ENCODE peak calls at places on chromosome 7, in four cellular contexts. One of them, this sample, is unnamed.

GRCh38 chr7:155222578-155222977 is 75.1 kb upstream of the INSIG1 start:
- DNase-seq in SK-N-SH: no peak
- DNase-seq in sigmoid colon: peak; percentile 41
- DNase-seq in esophagus muscularis mucosa: no peak
- DNase-seq in this sample: no peak

GRCh38 chr7:82443801-82444219 is 233 bp upstream of the CACNA2D1 start:
- DNase-seq in SK-N-SH: peak; percentile 97
- DNase-seq in esophagus muscularis mucosa: peak; percentile 94
- DNase-seq in sigmoid colon: peak; percentile 96
- DNase-seq in this sample: peak; percentile 83

GRCh38 chr7:66500087-66500486 is 128.6 kb upstream of the KCTD7 start:
- DNase-seq in sigmoid colon: peak; percentile 32
- DNase-seq in SK-N-SH: no peak
- DNase-seq in esophagus muscularis mucosa: no peak
- DNase-seq in this sample: no peak

GRCh38 chr7:80124870-80125269 is 9.8 kb upstream of the GNAI1 start:
- DNase-seq in SK-N-SH: no peak
- DNase-seq in sigmoid colon: no peak
- DNase-seq in esophagus muscularis mucosa: no peak
- DNase-seq in this sample: no peak

GRCh38 chr7:116271980-116272886 is 61.9 kb downstream of the TES start:
- DNase-seq in SK-N-SH: peak; percentile 7
- DNase-seq in esophagus muscularis mucosa: no peak
- DNase-seq in sigmoid colon: peak; percentile 90
- DNase-seq in this sample: peak; percentile 64

GRCh38 chr7:27492224-27492623 is 170.5 kb downstream of the HIBADH start:
- DNase-seq in sigmoid colon: no peak
- DNase-seq in esophagus muscularis mucosa: no peak
- DNase-seq in SK-N-SH: no peak
- DNase-seq in this sample: no peak

GRCh38 chr7:27953361-27953760 is 213.4 kb downstream of the TAX1BP1 start:
- DNase-seq in esophagus muscularis mucosa: peak; percentile 60
- DNase-seq in SK-N-SH: no peak
- DNase-seq in sigmoid colon: no peak
- DNase-seq in this sample: no peak

GRCh38 chr7:50273301-50273700 is 31.2 kb upstream of the IKZF1 start:
- DNase-seq in SK-N-SH: no peak
- DNase-seq in sigmoid colon: no peak
- DNase-seq in esophagus muscularis mucosa: no peak
- DNase-seq in this sample: no peak

GRCh38 chr7:1512781-1513656 is 8.8 kb upstream of the INTS1 start:
- DNase-seq in sigmoid colon: peak; percentile 78
- DNase-seq in esophagus muscularis mucosa: no peak
- DNase-seq in SK-N-SH: no peak
- DNase-seq in this sample: no peak

GRCh38 chr7:12888727-12889126 is 201.3 kb downstream of the ARL4A start:
- DNase-seq in sigmoid colon: no peak
- DNase-seq in SK-N-SH: no peak
- DNase-seq in esophagus muscularis mucosa: no peak
- DNase-seq in this sample: no peak

GRCh38 chr7:26653430-26653911 is 210.9 kb downstream of the SKAP2 start:
- DNase-seq in esophagus muscularis mucosa: no peak
- DNase-seq in SK-N-SH: no peak
- DNase-seq in sigmoid colon: no peak
- DNase-seq in this sample: no peak

GRCh38 chr7:127809285-127809702 is 157.3 kb downstream of the SND1 start:
- DNase-seq in esophagus muscularis mucosa: no peak
- DNase-seq in SK-N-SH: peak; percentile 54
- DNase-seq in sigmoid colon: no peak
- DNase-seq in this sample: no peak

GRCh38 chr7:43513236-43513635 is 69.7 kb upstream of the STK17A start:
- DNase-seq in esophagus muscularis mucosa: no peak
- DNase-seq in sigmoid colon: no peak
- DNase-seq in SK-N-SH: no peak
- DNase-seq in this sample: no peak

GRCh38 chr7:85030893-85031292 is 156.0 kb downstream of the SEMA3D start:
- DNase-seq in esophagus muscularis mucosa: no peak
- DNase-seq in SK-N-SH: peak; percentile 1
- DNase-seq in sigmoid colon: no peak
- DNase-seq in this sample: no peak

GRCh38 chr7:79953130-79953529 is 181.5 kb upstream of the GNAI1 start:
- DNase-seq in esophagus muscularis mucosa: no peak
- DNase-seq in SK-N-SH: peak; percentile 12
- DNase-seq in sigmoid colon: no peak
- DNase-seq in this sample: no peak

GRCh38 chr7:69438584-69438983 is 159.7 kb upstream of the AUTS2 start:
- DNase-seq in SK-N-SH: no peak
- DNase-seq in sigmoid colon: no peak
- DNase-seq in esophagus muscularis mucosa: no peak
- DNase-seq in this sample: no peak

GRCh38 chr7:90455163-90456030 is 14.0 kb upstream of the PTTG1IP2 start:
- DNase-seq in esophagus muscularis mucosa: no peak
- DNase-seq in sigmoid colon: no peak
- DNase-seq in SK-N-SH: peak; percentile 61
- DNase-seq in this sample: peak; percentile 24

GRCh38 chr7:100152404-100152803 is 3.7 kb downstream of the LAMTOR4 start:
- DNase-seq in esophagus muscularis mucosa: no peak
- DNase-seq in sigmoid colon: no peak
- DNase-seq in SK-N-SH: no peak
- DNase-seq in this sample: no peak
- TF ChIP-seq CTCF in esophagus muscularis mucosa: no peak
- TF ChIP-seq CTCF in sigmoid colon: no peak
- TF ChIP-seq CTCF in SK-N-SH: no peak
- TF ChIP-seq CTCF in this sample: no peak

GRCh38 chr7:148277042-148277660 is 313.4 kb upstream of the C7orf33 start:
- DNase-seq in sigmoid colon: no peak
- DNase-seq in esophagus muscularis mucosa: peak; percentile 75
- DNase-seq in SK-N-SH: no peak
- DNase-seq in this sample: no peak

GRCh38 chr7:148275359-148275890 is 315.1 kb upstream of the C7orf33 start:
- DNase-seq in sigmoid colon: no peak
- DNase-seq in SK-N-SH: no peak
- DNase-seq in esophagus muscularis mucosa: peak; percentile 74
- DNase-seq in this sample: no peak

GRCh38 chr7:148274118-148274517 is 316.4 kb upstream of the C7orf33 start:
- DNase-seq in SK-N-SH: no peak
- DNase-seq in sigmoid colon: no peak
- DNase-seq in esophagus muscularis mucosa: no peak
- DNase-seq in this sample: no peak

GRCh38 chr7:148270576-148270975 is 320.0 kb upstream of the C7orf33 start:
- DNase-seq in esophagus muscularis mucosa: no peak
- DNase-seq in sigmoid colon: no peak
- DNase-seq in SK-N-SH: no peak
- DNase-seq in this sample: no peak

DNA sequence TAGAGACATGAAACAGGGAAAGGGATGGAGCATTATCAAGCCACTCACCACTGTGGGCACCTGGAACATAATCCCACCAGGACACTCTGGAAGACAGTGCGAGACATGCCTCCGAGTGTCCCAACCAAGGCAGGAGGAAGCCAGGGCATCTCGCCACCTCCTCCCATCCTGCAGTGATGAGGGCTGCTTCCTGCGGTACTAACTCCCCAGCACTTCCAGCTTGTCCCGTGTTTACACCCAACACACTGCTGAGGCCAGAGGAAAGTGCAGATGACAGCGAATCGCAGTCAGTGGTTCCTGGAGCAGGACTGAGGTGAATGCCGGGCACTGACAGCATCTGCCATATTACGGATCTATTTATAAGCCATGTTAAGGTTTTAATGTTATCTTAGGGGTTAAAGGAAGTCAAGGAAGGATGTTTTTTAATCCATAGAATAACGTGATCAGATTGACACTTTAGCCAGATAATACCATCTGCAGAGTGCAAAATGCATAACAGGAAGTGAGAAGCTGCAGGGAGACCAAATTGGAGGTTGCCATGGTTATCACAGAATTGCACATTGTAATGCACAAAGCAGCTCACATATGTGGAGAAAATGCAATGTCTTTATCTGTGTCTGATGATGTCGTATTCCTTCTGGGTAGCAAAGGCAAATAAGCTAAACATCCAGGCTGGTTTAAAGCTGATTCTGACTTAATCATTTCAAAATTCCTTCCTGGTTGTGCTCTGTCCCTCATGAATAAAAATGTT is 314.1 kb upstream of the C7orf33 start:
- DNase-seq in esophagus muscularis mucosa: peak; percentile 87
- DNase-seq in SK-N-SH: no peak
- DNase-seq in sigmoid colon: no peak
- DNase-seq in this sample: no peak
- TF ChIP-seq POLR2AphosphoS5 in esophagus muscularis mucosa: no peak
- TF ChIP-seq POLR2AphosphoS5 in SK-N-SH: no peak
- TF ChIP-seq POLR2AphosphoS5 in sigmoid colon: no peak
- TF ChIP-seq POLR2AphosphoS5 in this sample: no peak

DNA sequence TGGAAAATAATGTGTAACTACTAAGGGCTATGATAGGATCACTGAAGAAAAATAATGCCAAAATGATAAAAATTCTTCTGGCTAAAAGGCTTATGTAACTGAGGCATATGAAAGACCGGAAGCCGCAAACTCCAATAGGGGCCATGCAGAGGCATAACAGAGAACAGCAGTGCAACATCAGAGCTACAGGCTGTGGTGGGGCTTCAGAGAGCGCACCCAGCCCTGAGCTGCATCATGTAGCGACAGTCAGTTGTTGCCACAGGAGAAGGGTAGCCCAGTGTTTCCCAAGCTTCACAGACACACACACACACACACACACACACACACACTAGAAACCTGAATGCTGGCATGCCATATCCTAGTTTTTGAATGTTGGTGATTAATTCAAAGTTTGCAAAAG is 9.3 kb downstream of the LLCFC1 start:
- DNase-seq in sigmoid colon: no peak
- DNase-seq in SK-N-SH: no peak
- DNase-seq in esophagus muscularis mucosa: no peak
- DNase-seq in this sample: no peak
- H3K4me1 ChIP-seq in sigmoid colon: no peaks in the 10 kb centered on the region
- H3K4me1 ChIP-seq in SK-N-SH: no peaks in the 10 kb centered on the region
- H3K4me1 ChIP-seq in esophagus muscularis mucosa: no peaks in the 10 kb centered on the region
- H3K4me1 ChIP-seq in this sample: no peaks in the 10 kb centered on the region

DNA sequence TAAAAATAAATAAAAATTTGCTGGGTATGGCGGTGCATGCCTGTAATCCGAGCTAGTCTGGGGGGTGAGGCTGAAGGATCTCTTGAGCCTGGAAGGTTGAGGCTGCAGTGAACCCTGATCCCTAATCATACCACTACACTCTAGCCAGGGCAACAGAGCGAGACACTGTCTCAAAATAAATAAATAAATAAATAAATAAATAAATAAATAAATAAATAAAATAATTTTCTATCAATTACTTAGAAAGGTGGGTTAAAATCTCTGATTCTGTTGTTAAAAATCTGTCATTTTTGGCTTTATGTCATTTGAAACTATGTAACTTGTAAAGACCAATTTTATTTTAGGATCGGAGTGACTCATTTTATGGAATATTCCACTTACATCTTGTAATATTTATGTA is 958.6 kb downstream of the NXPH1 start:
- DNase-seq in SK-N-SH: no peak
- DNase-seq in sigmoid colon: no peak
- DNase-seq in esophagus muscularis mucosa: no peak
- DNase-seq in this sample: no peak
- TF ChIP-seq CTCF in SK-N-SH: no peak
- TF ChIP-seq CTCF in sigmoid colon: no peak
- TF ChIP-seq CTCF in esophagus muscularis mucosa: no peak
- TF ChIP-seq CTCF in this sample: no peak

GRCh38 chr7:75796420-75796819 is 17.2 kb downstream of the CCL24 start:
- DNase-seq in esophagus muscularis mucosa: no peak
- DNase-seq in sigmoid colon: no peak
- DNase-seq in SK-N-SH: no peak
- DNase-seq in this sample: no peak

GRCh38 chr7:75793676-75794075 is 19.9 kb downstream of the CCL24 start:
- DNase-seq in sigmoid colon: no peak
- DNase-seq in SK-N-SH: no peak
- DNase-seq in esophagus muscularis mucosa: no peak
- DNase-seq in this sample: no peak

GRCh38 chr7:75798770-75799169 is 14.8 kb downstream of the CCL24 start:
- DNase-seq in esophagus muscularis mucosa: no peak
- DNase-seq in sigmoid colon: no peak
- DNase-seq in SK-N-SH: no peak
- DNase-seq in this sample: no peak

DNA sequence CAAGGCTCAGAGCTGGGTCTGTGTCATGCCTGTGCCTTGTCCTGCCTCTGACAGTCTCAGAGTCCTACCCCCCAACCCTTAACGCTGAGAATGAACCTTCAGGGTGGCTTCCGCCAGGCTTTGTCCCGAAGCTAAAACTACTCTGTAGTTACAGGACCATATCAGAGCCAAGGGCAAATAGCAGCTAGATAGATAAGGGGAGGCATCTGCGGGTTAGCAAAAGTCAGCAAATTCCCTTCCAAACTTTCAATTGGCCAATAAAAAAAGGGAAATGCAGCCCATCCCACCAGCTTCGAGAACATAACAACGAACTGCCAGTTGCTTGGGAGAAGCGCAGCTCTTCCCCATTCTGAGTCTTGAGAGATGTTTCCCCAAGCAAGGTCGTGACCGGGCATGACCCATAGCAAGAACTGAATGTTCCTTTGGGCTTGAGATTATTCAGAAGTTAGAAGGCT is 17.7 kb downstream of the CCL24 start:
- DNase-seq in sigmoid colon: peak; percentile 81
- DNase-seq in esophagus muscularis mucosa: no peak
- DNase-seq in SK-N-SH: no peak
- DNase-seq in this sample: no peak
- TF ChIP-seq POLR2AphosphoS5 in sigmoid colon: peak; percentile 50
- TF ChIP-seq POLR2AphosphoS5 in esophagus muscularis mucosa: peak; percentile 49
- TF ChIP-seq POLR2AphosphoS5 in SK-N-SH: no peak
- TF ChIP-seq POLR2AphosphoS5 in this sample: no peak

GRCh38 chr7:9978111-9979064 is 995.3 kb upstream of the PHF14 start:
- DNase-seq in sigmoid colon: no peak
- DNase-seq in esophagus muscularis mucosa: no peak
- DNase-seq in SK-N-SH: peak; percentile 39
- DNase-seq in this sample: no peak
- H3K4me1 ChIP-seq in sigmoid colon: peaks cover 47% of the 10 kb centered on the region
- H3K4me1 ChIP-seq in esophagus muscularis mucosa: no peaks in the 10 kb centered on the region
- H3K4me1 ChIP-seq in SK-N-SH: peaks cover 12% of the 10 kb centered on the region
- H3K4me1 ChIP-seq in this sample: no peaks in the 10 kb centered on the region

GRCh38 chr7:46932656-46933424 is 649.1 kb downstream of the TNS3 start:
- DNase-seq in esophagus muscularis mucosa: no peak
- DNase-seq in sigmoid colon: peak; percentile 80
- DNase-seq in SK-N-SH: peak; percentile 81
- DNase-seq in this sample: peak; percentile 84
- TF ChIP-seq CTCF in esophagus muscularis mucosa: peak; percentile 10
- TF ChIP-seq CTCF in sigmoid colon: no peak
- TF ChIP-seq CTCF in SK-N-SH: peak; percentile 65
- TF ChIP-seq CTCF in this sample: no peak